ENCODE peak calls at places on chromosomes 16 and 17, in five cellular contexts. D is ovary, Z is cardiac muscle cell, N is AG04450, G is heart right ventricle. A is an unnamed sample.

GRCh38 chr16:21169249-21169981 is 10.9 kb downstream of the LDAF1 start:
- DNase-seq in D (no peak), Z (no peak), N (no peak), G (no peak), A (no peak)

GRCh38 chr17:64491034-64491860 is 5.6 kb downstream of the POLG2 start:
- DNase-seq in D (no peak), Z (peak), N (no peak), G (no peak), A (no peak)

GRCh38 chr17:4583796-4584124 is 569 bp upstream of the SMTNL2 start:
- DNase-seq in D (no peak), Z (peak), N (no peak), G (no peak), A (no peak)

GRCh38 chr17:18176152-18176551 is 7.5 kb upstream of the ALKBH5 start:
- DNase-seq in D (no peak), Z (no peak), N (no peak), G (no peak), A (no peak)

GRCh38 chr17:64504769-64505319 is 1.2 kb downstream of the DDX5 start:
- DNase-seq in D (no peak), Z (peak), N (no peak), G (no peak), A (no peak)

GRCh38 chr17:41455236-41455635 is 11.9 kb downstream of the KRT32 start:
- DNase-seq in D (no peak), Z (no peak), N (no peak), G (no peak), A (no peak)

GRCh38 chr16:17258848-17259713 is 211.7 kb downstream of the XYLT1 start:
- DNase-seq in D (no peak), Z (no peak), N (no peak), G (no peak), A (no peak)

GRCh38 chr16:15948532-15949209 is 745 bp upstream of the ABCC1 start:
- DNase-seq in D (no peak), Z (no peak), N (no peak), G (no peak), A (no peak)

GRCh38 chr17:9487406-9487805 is 88.2 kb downstream of the STX8 start:
- DNase-seq in D (no peak), Z (no peak), N (no peak), G (no peak), A (no peak)

GRCh38 chr16:22424161-22424937 is 49.9 kb upstream of the CDR2 start:
- DNase-seq in D (peak), Z (peak), N (no peak), G (peak), A (peak)

GRCh38 chr17:78316115-78316866 is 43.6 kb downstream of the SOCS3 start:
- DNase-seq in D (no peak), Z (no peak), N (no peak), G (no peak), A (no peak)

GRCh38 chr17:10062757-10063385 is 135.5 kb downstream of the GAS7 start:
- DNase-seq in D (no peak), Z (no peak), N (no peak), G (no peak), A (no peak)

GRCh38 chr17:42230225-42230624 is 35.9 kb upstream of the GHDC start:
- DNase-seq in D (no peak), Z (no peak), N (no peak), G (no peak), A (no peak)

GRCh38 chr17:9018731-9019130 is 2.6 kb upstream of the NTN1 start:
- DNase-seq in D (no peak), Z (no peak), N (no peak), G (no peak), A (no peak)

GRCh38 chr17:77197115-77197514 is 56.3 kb downstream of the SEC14L1 start:
- DNase-seq in D (no peak), Z (no peak), N (no peak), G (no peak), A (no peak)

GRCh38 chr17:64103751-64104364 is 26.1 kb downstream of the ERN1 start:
- DNase-seq in D (no peak), Z (peak), N (no peak), G (no peak), A (no peak)

GRCh38 chr16:29029168-29029994 is 44.5 kb downstream of the LAT start:
- DNase-seq in D (peak), Z (peak), N (peak), G (no peak), A (no peak)

GRCh38 chr17:12985431-12986285 is 32.2 kb downstream of the ELAC2 start:
- DNase-seq in D (no peak), Z (peak), N (no peak), G (no peak), A (no peak)

GRCh38 chr16:6964679-6965078 is 368.0 kb upstream of the RBFOX1 start:
- DNase-seq in D (no peak), Z (no peak), N (no peak), G (no peak), A (no peak)

GRCh38 chr16:15032547-15033308 is 23.1 kb downstream of the NTAN1 start:
- DNase-seq in D (no peak), Z (peak), N (no peak), G (no peak), A (no peak)

GRCh38 chr17:59641799-59642484 is 22.2 kb downstream of the CLTC start:
- DNase-seq in D (no peak), Z (no peak), N (no peak), G (no peak), A (no peak)

GRCh38 chr17:67639555-67639954 is 78.2 kb upstream of the NOL11 start:
- DNase-seq in D (peak), Z (peak), N (no peak), G (no peak), A (no peak)

GRCh38 chr17:46791531-46791930 is 27.0 kb downstream of the WNT3 start:
- DNase-seq in D (no peak), Z (no peak), N (no peak), G (no peak), A (no peak)

GRCh38 chr16:12801511-12802042 is 2.1 kb downstream of the CPPED1 start:
- DNase-seq in D (peak), Z (peak), N (no peak), G (no peak), A (no peak)

GRCh38 chr17:83194761-83195329 is 115.4 kb downstream of the METRNL start:
- DNase-seq in D (peak), Z (no peak), N (no peak), G (peak), A (no peak)

GRCh38 chr16:16096858-16097213 is 126.5 kb downstream of the ABCC6 start:
- DNase-seq in D (no peak), Z (no peak), N (no peak), G (no peak), A (no peak)

GRCh38 chr17:40355804-40356758 is 8.5 kb downstream of the GJD3 start:
- DNase-seq in D (peak), Z (no peak), N (no peak), G (peak), A (no peak)
- H3K27ac ChIP-seq in D (peak), Z (no peak), N (no peak), G (peak), A (no peak)

GRCh38 chr16:87238371-87238715 is 78.8 kb downstream of the C16orf95 start:
- DNase-seq in D (no peak), Z (no peak), N (no peak), G (no peak), A (no peak)

GRCh38 chr16:87244646-87245197 is 72.5 kb downstream of the C16orf95 start:
- DNase-seq in D (no peak), Z (no peak), N (no peak), G (no peak), A (no peak)

GRCh38 chr16:87240211-87241134 is 76.7 kb downstream of the C16orf95 start:
- DNase-seq in D (no peak), Z (peak), N (no peak), G (no peak), A (no peak)

GRCh38 chr16:87243383-87243964 is 73.7 kb downstream of the C16orf95 start:
- DNase-seq in D (no peak), Z (no peak), N (no peak), G (no peak), A (no peak)

GRCh38 chr16:87241135-87241771 is 75.9 kb downstream of the C16orf95 start:
- DNase-seq in D (no peak), Z (no peak), N (no peak), G (no peak), A (no peak)
- H3K27ac ChIP-seq in D (no peak), Z (no peak), N (no peak), G (no peak), A (no peak)

GRCh38 chr17:81381632-81382577 is 13.4 kb upstream of the BAHCC1 start:
- DNase-seq in D (peak), Z (no peak), N (no peak), G (no peak), A (no peak)

GRCh38 chr17:81378941-81379511 is 16.2 kb upstream of the BAHCC1 start:
- DNase-seq in D (no peak), Z (no peak), N (no peak), G (no peak), A (no peak)

GRCh38 chr17:81379523-81379942 is 15.7 kb upstream of the BAHCC1 start:
- DNase-seq in D (no peak), Z (no peak), N (no peak), G (no peak), A (no peak)

GRCh38 chr17:81380682-81381518 is 14.4 kb upstream of the BAHCC1 start:
- DNase-seq in D (no peak), Z (no peak), N (no peak), G (no peak), A (no peak)

DNA sequence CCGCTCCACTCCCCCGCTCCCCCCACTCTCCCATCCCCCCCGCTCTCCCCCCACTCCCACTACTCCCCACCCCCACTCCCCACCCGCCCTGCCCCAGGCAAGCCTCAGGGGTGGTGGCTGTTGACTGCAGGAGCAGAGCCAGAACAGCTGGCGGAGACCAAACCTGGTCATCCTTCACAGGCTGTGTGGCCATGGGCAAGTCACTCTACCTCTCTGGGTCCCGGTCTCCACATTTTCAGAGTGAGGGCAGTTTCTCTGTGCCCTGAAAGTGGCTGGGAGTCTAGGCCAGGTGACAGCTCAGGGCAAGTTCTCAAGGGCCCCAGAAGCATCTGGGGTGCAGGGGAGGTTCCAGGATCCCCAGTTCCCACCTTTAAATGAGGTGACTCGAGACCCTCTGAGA is 15.1 kb upstream of the BAHCC1 start:
- DNase-seq in D (no peak), Z (no peak), N (no peak), G (no peak), A (no peak)
- H3K27ac ChIP-seq in D (no peak), Z (no peak), N (no peak), G (no peak), A (peak)

DNA sequence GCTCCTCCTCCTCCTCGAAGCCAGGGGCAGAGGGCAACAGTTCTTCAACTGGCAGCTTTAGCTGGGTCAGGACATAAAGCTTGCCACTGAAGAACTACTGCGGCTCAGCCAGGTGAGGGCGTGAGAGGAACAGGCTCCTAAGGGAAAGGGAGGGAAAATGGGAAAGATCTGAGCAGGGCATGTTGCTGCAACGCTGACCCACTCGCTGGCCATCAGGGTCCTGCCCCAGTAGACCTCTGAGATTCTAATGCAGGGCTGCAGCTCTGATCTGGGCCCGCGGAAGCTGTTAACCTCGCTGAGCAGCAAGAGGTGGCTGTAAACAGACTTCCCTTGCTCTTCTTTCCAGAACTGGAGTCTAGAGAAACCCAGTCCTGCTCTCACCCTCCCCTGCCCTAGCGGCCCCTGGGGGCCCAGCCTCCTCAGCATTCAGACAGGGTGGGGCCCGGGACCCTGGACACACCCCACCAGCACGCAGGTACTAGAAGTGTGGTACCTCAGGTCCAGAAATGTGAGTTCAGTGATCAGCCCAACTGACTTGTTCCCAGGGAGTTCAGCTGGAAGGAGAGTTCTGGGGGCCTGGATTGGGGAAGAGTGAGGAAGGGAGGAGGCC is 3.8 kb upstream of the TLCD2 start:
- DNase-seq in D (peak), Z (peak), N (no peak), G (no peak), A (no peak)
- H3K27ac ChIP-seq in D (peak), Z (peak), N (peak), G (peak), A (peak)

DNA sequence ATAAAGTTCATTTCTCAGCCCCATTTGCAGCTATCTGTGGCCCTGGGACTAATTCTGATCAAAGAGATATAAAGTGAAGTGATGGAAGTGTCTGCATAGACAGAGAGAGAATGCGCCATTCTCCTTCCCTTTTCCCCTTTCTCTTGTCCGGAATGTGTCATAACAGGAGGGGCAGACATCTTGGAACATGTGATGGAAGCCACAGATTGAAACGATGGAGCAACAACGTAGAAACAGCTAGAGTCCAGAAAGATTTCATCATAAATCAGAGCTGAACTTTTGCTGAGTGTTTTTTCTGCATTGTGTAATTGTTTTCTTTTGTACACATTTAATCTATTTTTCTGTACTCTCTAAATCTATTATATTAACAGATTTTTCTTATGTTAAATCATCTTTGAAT is 11.3 kb downstream of the ASGR1 start:
- DNase-seq in D (no peak), Z (peak), N (no peak), G (no peak), A (no peak)
- H3K27ac ChIP-seq in D (no peak), Z (no peak), N (no peak), G (no peak), A (no peak)

GRCh38 chr17:28547623-28548416 is 4.6 kb downstream of the UNC119 start:
- DNase-seq in D (peak), Z (peak), N (no peak), G (peak), A (peak)
- H3K27ac ChIP-seq in D (no peak), Z (no peak), N (no peak), G (no peak), A (no peak)

GRCh38 chr17:75326587-75326955 is 37.3 kb upstream of the SLC25A19 start:
- DNase-seq in D (no peak), Z (no peak), N (no peak), G (no peak), A (no peak)
- H3K27ac ChIP-seq in D (no peak), Z (peak), N (peak), G (peak), A (no peak)

GRCh38 chr16:30746638-30747160 is 1.5 kb upstream of the PHKG2 start:
- DNase-seq in D (no peak), Z (no peak), N (no peak), G (no peak), A (no peak)

GRCh38 chr16:30748634-30749445 is 615 bp downstream of the PHKG2 start:
- DNase-seq in D (peak), Z (peak), N (no peak), G (peak), A (no peak)

GRCh38 chr16:30745082-30745481 is 3.1 kb upstream of the PHKG2 start:
- DNase-seq in D (no peak), Z (no peak), N (no peak), G (no peak), A (no peak)

GRCh38 chr16:30747331-30747730 is 894 bp upstream of the PHKG2 start:
- DNase-seq in D (no peak), Z (peak), N (no peak), G (no peak), A (no peak)

GRCh38 chr16:30747799-30748633 is at the start of gene PHKG2:
- DNase-seq in D (peak), Z (peak), N (peak), G (peak), A (peak)
- H3K27ac ChIP-seq in D (no peak), Z (peak), N (peak), G (peak), A (peak)

GRCh38 chr17:57406131-57406980 is 150.0 kb downstream of the MSI2 start:
- DNase-seq in D (peak), Z (peak), N (no peak), G (no peak), A (peak)
- H3K27ac ChIP-seq in D (peak), Z (peak), N (peak), G (peak), A (peak)

DNA sequence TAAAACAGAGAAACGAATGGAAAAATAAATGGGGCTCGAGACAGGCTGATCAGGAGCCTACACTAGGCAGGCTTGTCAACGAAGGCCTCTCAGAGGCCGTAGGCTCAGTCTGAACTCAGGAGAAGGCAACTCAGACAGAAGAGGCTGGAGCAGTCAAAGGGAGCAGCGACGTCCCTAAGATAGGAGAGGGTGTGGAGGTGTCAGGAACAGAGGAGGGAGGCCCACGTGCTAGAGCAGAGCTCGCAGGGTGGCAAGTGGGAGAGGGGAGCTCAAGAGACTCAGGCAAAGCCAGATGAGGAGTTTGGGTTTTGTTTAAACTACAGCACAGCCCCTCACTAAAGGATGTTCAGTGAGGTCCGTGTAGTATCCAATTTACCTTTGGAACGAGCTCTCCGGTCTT is 32.7 kb downstream of the LRRC75A start:
- DNase-seq in D (no peak), Z (no peak), N (no peak), G (no peak), A (no peak)
- H3K27ac ChIP-seq in D (no peak), Z (peak), N (no peak), G (no peak), A (no peak)

A was measured in caudate nucleus.